ENCODE peak calls at places on chromosomes 12 and 14, in five cellular contexts. P, A, R, M and F are unnamed samples.

GRCh38 chr12:121282072-121282742 is 14.3 kb downstream of the CAMKK2 start:
- DNase-seq in P (no peak), R (no peak), M (no peak), A (no peak), F (no peak)

GRCh38 chr14:56608682-56609081 is 29.1 kb downstream of the TMEM260 start:
- DNase-seq in P (peak), M (no peak), A (no peak), R (peak), F (no peak)

GRCh38 chr14:68932219-68932618 is 46.9 kb downstream of the ACTN1 start:
- DNase-seq in R (peak), P (no peak), M (no peak), A (no peak), F (no peak)

GRCh38 chr12:122964439-122965257 is 1.6 kb downstream of the ABCB9 start:
- DNase-seq in R (no peak), P (no peak), A (no peak), M (no peak), F (no peak)

GRCh38 chr12:48078901-48079300 is 27.0 kb downstream of the SENP1 start:
- DNase-seq in P (peak), A (peak), R (peak), M (no peak), F (no peak)

GRCh38 chr12:51631591-51631990 is 40.6 kb downstream of the SCN8A start:
- DNase-seq in M (peak), R (peak), A (peak), P (peak), F (no peak)

GRCh38 chr12:95253386-95253785 is 35.8 kb downstream of the VEZT start:
- DNase-seq in M (no peak), R (no peak), P (no peak), A (no peak), F (no peak)

GRCh38 chr14:34147461-34147860 is 196.6 kb upstream of the EGLN3 start:
- DNase-seq in A (no peak), P (no peak), M (no peak), R (no peak), F (no peak)

GRCh38 chr14:59248170-59248569 is 59.7 kb downstream of the DAAM1 start:
- DNase-seq in P (no peak), A (no peak), M (no peak), R (no peak), F (no peak)

GRCh38 chr12:18283776-18284175 is 22.5 kb downstream of the PIK3C2G start:
- DNase-seq in P (peak), R (no peak), A (no peak), M (no peak), F (no peak)

GRCh38 chr12:105706973-105707334 is 376.5 kb downstream of the C12orf75 start:
- DNase-seq in M (no peak), R (no peak), P (no peak), A (no peak), F (no peak)

GRCh38 chr14:25046301-25046943 is 3.5 kb downstream of the STXBP6 start:
- DNase-seq in A (no peak), P (peak), R (no peak), M (no peak), F (no peak)

GRCh38 chr14:105388110-105388951 is 10.0 kb upstream of the TEX22 start:
- DNase-seq in M (no peak), P (no peak), R (no peak), A (no peak), F (no peak)

GRCh38 chr12:106986135-106986534 is 811 bp downstream of the MTERF2 start:
- DNase-seq in R (no peak), P (no peak), M (no peak), A (no peak), F (no peak)

GRCh38 chr12:45200497-45201043 is 15.3 kb upstream of the ANO6 start:
- DNase-seq in A (no peak), R (no peak), M (no peak), P (peak), F (no peak)

GRCh38 chr12:6792522-6793201 is 3.3 kb downstream of the CD4 start:
- DNase-seq in P (peak), A (no peak), R (peak), M (no peak), F (no peak)

GRCh38 chr12:24012528-24012927 is 63.1 kb upstream of the SOX5 start:
- DNase-seq in M (no peak), A (no peak), P (no peak), R (peak), F (no peak)

GRCh38 chr12:29320295-29321090 is 60.5 kb downstream of the ERGIC2 start:
- DNase-seq in P (peak), A (peak), R (peak), M (no peak), F (no peak)

GRCh38 chr12:24479131-24479530 is 469.8 kb downstream of the BCAT1 start:
- DNase-seq in M (no peak), P (no peak), A (no peak), R (no peak), F (no peak)

GRCh38 chr14:72852194-72852593 is 41.7 kb downstream of the DPF3 start:
- DNase-seq in M (no peak), P (no peak), A (no peak), R (no peak), F (no peak)

GRCh38 chr14:85129907-85130306 is 400.0 kb upstream of the FLRT2 start:
- DNase-seq in R (no peak), P (no peak), M (no peak), A (no peak), F (no peak)

GRCh38 chr14:85131523-85131922 is 398.4 kb upstream of the FLRT2 start:
- DNase-seq in A (no peak), M (no peak), R (no peak), P (no peak), F (no peak)
- TF ChIP-seq CTCF in A (no peak), M (no peak), R (no peak), P (no peak), F (no peak)

GRCh38 chr12:46516933-46517578 is 144.5 kb upstream of the SLC38A2 start:
- DNase-seq in A (no peak), R (no peak), P (no peak), M (no peak), F (peak)

GRCh38 chr12:46516238-46516932 is 143.8 kb upstream of the SLC38A2 start:
- DNase-seq in P (no peak), R (no peak), A (no peak), M (no peak), F (no peak)

GRCh38 chr12:46518184-46518583 is 145.6 kb upstream of the SLC38A2 start:
- DNase-seq in R (no peak), A (no peak), M (no peak), P (no peak), F (no peak)

GRCh38 chr12:46518729-46519128 is 146.2 kb upstream of the SLC38A2 start:
- DNase-seq in R (no peak), M (no peak), A (no peak), P (peak), F (no peak)

DNA sequence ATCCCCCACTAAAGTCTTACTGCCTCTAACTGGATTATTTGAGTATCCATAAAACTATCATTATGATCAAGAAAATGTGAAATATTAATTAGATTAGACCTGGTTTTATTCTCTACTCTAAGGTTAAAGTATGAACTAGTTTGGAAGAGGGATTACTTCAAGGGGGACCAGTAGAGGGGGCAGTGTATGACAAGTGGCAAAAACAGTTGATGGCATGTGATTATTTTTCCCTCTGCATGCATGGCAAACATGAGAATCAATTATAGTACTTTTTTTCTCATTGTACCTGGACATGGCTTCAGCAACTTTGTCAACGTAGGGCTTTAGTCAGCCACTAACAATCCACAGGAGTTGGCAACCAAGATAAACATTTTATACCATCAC is 145.0 kb upstream of the SLC38A2 start:
- DNase-seq in M (no peak), R (no peak), A (no peak), P (no peak), F (no peak)
- TF ChIP-seq CTCF in M (no peak), R (no peak), A (peak), P (no peak), F (no peak)

DNA sequence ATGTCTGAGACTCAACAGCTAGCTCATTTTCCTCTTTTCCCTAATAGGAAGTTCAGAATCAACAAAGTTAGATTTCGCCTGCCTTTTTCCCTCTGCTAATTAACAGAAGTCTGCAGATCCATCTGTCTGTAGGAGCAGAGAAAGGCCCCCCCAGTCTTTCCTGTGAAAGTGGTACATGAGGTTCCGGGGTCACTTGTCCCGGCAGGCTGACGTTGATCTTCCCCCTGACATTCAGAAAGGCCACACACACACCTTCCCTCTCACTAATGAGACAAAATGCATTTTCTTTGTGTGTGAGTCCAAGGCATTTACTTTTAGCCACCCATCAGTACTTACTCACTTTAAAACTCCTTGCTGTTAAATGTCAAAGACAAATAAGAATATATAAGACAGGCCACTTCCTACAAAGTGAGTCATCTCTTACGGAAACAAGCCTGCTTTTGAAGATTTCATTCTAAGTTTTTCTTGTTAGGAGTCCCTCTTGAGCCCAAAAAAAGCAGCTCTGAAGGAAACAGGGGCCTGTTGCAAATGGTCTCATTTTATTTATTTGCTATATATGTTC is 138.7 kb downstream of the TTC7B start:
- DNase-seq in R (peak), A (peak), P (peak), M (no peak), F (no peak)
- TF ChIP-seq CTCF in R (no peak), A (no peak), P (no peak), M (no peak), F (no peak)

GRCh38 chr12:96623155-96623554 is 133.8 kb downstream of the CFAP54 start:
- DNase-seq in R (no peak), A (no peak), M (no peak), P (no peak), F (no peak)

DNA sequence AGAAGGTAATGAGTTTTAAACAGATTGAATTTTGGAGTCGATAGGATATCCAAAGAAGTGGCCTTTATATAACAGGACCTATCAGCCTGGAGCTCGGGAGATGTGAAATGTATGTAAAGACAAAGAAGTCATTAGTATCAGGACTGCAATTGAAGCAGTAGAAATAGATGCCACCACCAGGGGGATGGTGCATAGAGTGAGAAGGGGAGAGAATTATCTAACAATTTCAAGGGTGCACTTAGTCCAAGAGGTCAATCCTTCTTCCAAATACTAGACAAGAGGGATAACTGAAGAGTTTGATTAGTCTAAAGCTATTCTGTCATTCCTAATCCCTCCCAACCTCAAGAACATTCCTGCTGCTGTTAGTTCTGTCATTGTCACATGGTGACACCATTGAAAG is 127.8 kb downstream of the CFAP54 start:
- DNase-seq in R (no peak), M (no peak), P (no peak), A (no peak), F (no peak)
- TF ChIP-seq CTCF in R (peak), M (no peak), P (no peak), A (peak), F (no peak)